ENCODE peak calls at places on chromosomes 12 and 14, in six cellular contexts. A is WTC11, E is HepG2, V is H1, G is GM12878, N is K562. K is an unnamed sample.

GRCh38 chr12:53761306-53761705 is 9.5 kb upstream of the CISTR start:
- DNase-seq in A (no peak), E (no peak), V (no peak), G (no peak), N (no peak), K (no peak)

GRCh38 chr14:53982546-53982945 is 25.9 kb upstream of the BMP4 start:
- DNase-seq in A (no peak), E (peak; percentile 50), V (peak; percentile 27), G (no peak), N (no peak), K (no peak)

GRCh38 chr14:64209428-64210165 is 84.6 kb downstream of the ESR2 start:
- DNase-seq in A (no peak), E (no peak), V (no peak), G (peak; percentile 48), N (no peak), K (no peak)

GRCh38 chr12:39368891-39369290 is 74.0 kb downstream of the KIF21A start:
- DNase-seq in A (no peak), E (no peak), V (no peak), G (no peak), N (no peak), K (no peak)

GRCh38 chr12:2285462-2285861 is 232.7 kb downstream of the CACNA1C start:
- DNase-seq in A (no peak), E (no peak), V (no peak), G (no peak), N (no peak), K (no peak)

GRCh38 chr12:91331371-91331770 is 148.8 kb upstream of the DCN start:
- DNase-seq in A (no peak), E (no peak), V (no peak), G (no peak), N (no peak), K (no peak)

GRCh38 chr14:71583246-71583645 is 349.0 kb upstream of the RGS6 start:
- DNase-seq in A (no peak), E (no peak), V (no peak), G (no peak), N (no peak), K (no peak)

GRCh38 chr12:113912761-113913295 is 53.3 kb downstream of the RBM19 start:
- DNase-seq in A (peak; percentile 89), E (peak; percentile 50), V (peak; percentile 77), G (no peak), N (peak; percentile 81), K (peak; percentile 52)

GRCh38 chr12:111756196-111756595 is 10.5 kb upstream of the ALDH2 start:
- DNase-seq in A (no peak), E (no peak), V (no peak), G (no peak), N (no peak), K (no peak)

GRCh38 chr12:41264281-41264680 is 76.2 kb downstream of the PDZRN4 start:
- DNase-seq in A (no peak), E (peak; percentile 3), V (no peak), G (no peak), N (no peak), K (no peak)

GRCh38 chr14:102736956-102737355 is 40.3 kb upstream of the TRAF3 start:
- DNase-seq in A (no peak), E (no peak), V (no peak), G (no peak), N (no peak), K (no peak)

GRCh38 chr12:130144256-130144655 is 18.0 kb upstream of the FZD10 start:
- DNase-seq in A (no peak), E (no peak), V (no peak), G (no peak), N (no peak), K (no peak)

GRCh38 chr14:49612251-49612650 is 8.2 kb downstream of the RPL36AL start:
- DNase-seq in A (no peak), E (no peak), V (no peak), G (no peak), N (no peak), K (no peak)

GRCh38 chr14:74558655-74559054 is 53.4 kb downstream of the LTBP2 start:
- DNase-seq in A (no peak), E (no peak), V (no peak), G (no peak), N (no peak), K (no peak)

GRCh38 chr12:42482820-42483533 is 106.6 kb downstream of the PRICKLE1 start:
- DNase-seq in A (peak; percentile 84), E (peak; percentile 24), V (peak; percentile 27), G (no peak), N (peak; percentile 81), K (no peak)

GRCh38 chr12:49233842-49234526 is 30.9 kb upstream of the TUBA1C start:
- DNase-seq in A (no peak), E (no peak), V (no peak), G (peak; percentile 35), N (peak; percentile 44), K (no peak)

GRCh38 chr14:21197418-21198205 is 41.7 kb upstream of the OR5AU1 start:
- DNase-seq in A (no peak), E (no peak), V (no peak), G (no peak), N (no peak), K (no peak)

GRCh38 chr12:49868952-49869815 is 26.3 kb upstream of the BCDIN3D start:
- DNase-seq in A (no peak), E (peak; percentile 35), V (no peak), G (no peak), N (peak; percentile 98), K (no peak)

GRCh38 chr12:6434205-6435180 is 10.3 kb upstream of the CD27 start:
- DNase-seq in A (no peak), E (no peak), V (no peak), G (no peak), N (no peak), K (no peak)

GRCh38 chr12:70774055-70774454 is 136.8 kb upstream of the PTPRB start:
- DNase-seq in A (no peak), E (no peak), V (no peak), G (no peak), N (no peak), K (no peak)

GRCh38 chr12:6827982-6828670 is at the start of gene P3H3:
- DNase-seq in A (peak; percentile 53), E (peak; percentile 23), V (no peak), G (no peak), N (peak; percentile 50), K (no peak)

DNA sequence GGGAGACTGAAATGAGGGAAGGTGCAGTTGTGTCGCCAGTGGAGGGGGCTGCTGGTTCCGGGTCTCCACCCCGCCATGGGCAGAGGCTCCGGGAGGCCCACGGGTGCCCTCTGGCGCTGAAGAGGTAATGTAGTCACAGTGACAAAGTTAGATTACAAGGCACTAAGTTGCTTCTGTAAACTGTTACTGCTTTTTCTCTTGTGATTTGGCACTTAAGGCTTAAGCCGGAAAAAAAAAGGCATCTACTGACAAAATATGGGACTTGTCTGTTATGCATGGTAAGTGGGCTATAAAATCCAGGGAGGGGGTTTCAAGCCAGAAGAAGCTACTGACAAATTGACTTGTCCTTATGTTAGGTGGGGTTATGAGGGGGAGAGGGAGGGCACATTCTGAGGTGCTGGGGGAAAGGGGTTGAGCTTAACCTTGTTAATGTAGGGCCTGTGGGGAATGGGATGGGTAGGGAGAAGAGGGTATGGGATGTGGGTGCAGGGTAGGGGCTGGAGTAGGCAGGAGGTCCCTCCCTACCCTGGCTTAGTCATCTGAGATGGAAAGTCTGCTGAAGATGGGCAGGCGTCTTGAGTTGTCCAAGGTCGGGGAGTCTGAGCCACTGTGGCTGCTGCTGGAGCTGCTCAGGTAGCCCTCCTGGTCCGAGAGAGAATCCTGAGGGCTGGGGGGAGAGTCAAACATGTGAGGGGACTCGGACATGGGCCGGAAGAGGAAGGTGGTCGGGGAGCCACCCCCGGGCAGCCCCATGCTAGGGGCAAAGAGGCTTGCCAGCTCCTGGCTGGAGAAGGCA is 3.7 kb downstream of the ZFP36L1 start:
- DNase-seq in A (peak; percentile 80), E (peak; percentile 75), V (no peak), G (no peak), N (peak; percentile 65), K (no peak)
- TF ChIP-seq ATF3 in A (no peak), E (no peak), V (no peak), G (no peak), N (no peak), K (no peak)

GRCh38 chr14:56027916-56028637 is 90.1 kb upstream of the PELI2 start:
- DNase-seq in A (no peak), E (no peak), V (no peak), G (no peak), N (no peak), K (no peak)
- TF ChIP-seq ATF3 in A (no peak), E (no peak), V (no peak), G (no peak), N (no peak), K (no peak)

GRCh38 chr12:124607681-124608425 is 40.4 kb upstream of the NCOR2 start:
- DNase-seq in A (no peak), E (no peak), V (no peak), G (no peak), N (no peak), K (no peak)

GRCh38 chr12:124610021-124610606 is 42.7 kb upstream of the NCOR2 start:
- DNase-seq in A (no peak), E (no peak), V (no peak), G (no peak), N (no peak), K (no peak)

GRCh38 chr12:124609041-124609984 is 41.9 kb upstream of the NCOR2 start:
- DNase-seq in A (peak; percentile 43), E (peak; percentile 81), V (no peak), G (peak; percentile 52), N (peak; percentile 91), K (peak; percentile 64)

GRCh38 chr12:124605869-124606774 is 38.7 kb upstream of the NCOR2 start:
- DNase-seq in A (no peak), E (no peak), V (no peak), G (no peak), N (peak; percentile 65), K (no peak)

DNA sequence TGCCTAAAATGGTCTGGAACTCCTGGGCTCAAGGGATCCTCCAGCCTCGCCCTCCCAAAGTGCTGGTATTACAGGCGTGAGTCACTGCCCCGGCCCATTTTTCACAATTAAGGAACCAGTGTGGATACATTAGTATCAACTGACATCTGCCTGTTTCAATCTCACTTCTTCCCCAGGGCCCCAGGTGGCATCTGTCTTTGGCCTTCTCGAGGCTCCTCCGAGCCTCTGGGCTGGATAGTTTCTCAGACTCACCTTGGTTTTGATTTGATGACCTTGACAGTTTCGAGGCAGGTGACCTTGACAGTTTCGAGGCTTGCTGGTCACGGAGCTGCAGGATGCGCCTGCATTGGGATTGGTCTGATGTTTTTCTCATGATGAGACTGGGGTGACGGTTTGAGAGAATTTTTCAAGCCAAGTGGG is 41.0 kb upstream of the NCOR2 start:
- DNase-seq in A (no peak), E (no peak), V (no peak), G (no peak), N (no peak), K (no peak)
- TF ChIP-seq ATF3 in A (no peak), E (no peak), V (no peak), G (no peak), N (no peak), K (no peak)

GRCh38 chr12:58489394-58489793 is 430.9 kb downstream of the LRIG3 start:
- DNase-seq in A (no peak), E (no peak), V (no peak), G (no peak), N (no peak), K (no peak)

GRCh38 chr12:58481811-58482210 is 438.5 kb downstream of the LRIG3 start:
- DNase-seq in A (no peak), E (no peak), V (no peak), G (no peak), N (no peak), K (no peak)

GRCh38 chr12:58491296-58491695 is 429.0 kb downstream of the LRIG3 start:
- DNase-seq in A (no peak), E (no peak), V (no peak), G (no peak), N (no peak), K (no peak)

GRCh38 chr12:58487280-58488141 is 432.8 kb downstream of the LRIG3 start:
- DNase-seq in A (no peak), E (no peak), V (no peak), G (no peak), N (no peak), K (no peak)
- TF ChIP-seq ATF3 in A (no peak), E (no peak), V (no peak), G (no peak), N (no peak), K (no peak)

K was measured in HCT116.